ENCODE peak calls at places on chromosomes 11 and 22, in nine cellular contexts. A is neural crest cell, P is amniotic epithelial cell, S is type B pancreatic cell, H is left colon, K is cardiac septum, Z is aorta, G is activated gamma-delta T cell treated with Interleukin-2 at 50 U/mL for 16 hours, I is tibial artery. X is an unnamed sample.

GRCh38 chr11:60987577-60988277 is 16.2 kb downstream of the CD6 start:
- DNase-seq in G (peak), I (no peak), Z (no peak), P (no peak), A (no peak), S (no peak), K (peak), H (no peak), X (no peak)

GRCh38 chr11:29159552-29160465 is 857.0 kb downstream of the KCNA4 start:
- DNase-seq in G (no peak), A (peak), H (peak), K (no peak), P (peak), Z (peak), I (no peak), S (no peak), X (no peak)

GRCh38 chr11:107651672-107652071 is 60.2 kb downstream of the SLN start:
- DNase-seq in G (no peak), S (no peak), I (no peak), P (no peak), Z (no peak), K (no peak), H (no peak), A (no peak), X (no peak)

GRCh38 chr11:73029408-73029807 is 112.7 kb downstream of the FCHSD2 start:
- DNase-seq in G (no peak), Z (no peak), S (no peak), K (no peak), I (no peak), P (no peak), H (no peak), A (no peak), X (no peak)

GRCh38 chr22:38973289-38974169 is 8.6 kb upstream of the APOBEC3B start:
- DNase-seq in G (peak), I (no peak), P (no peak), A (peak), S (no peak), H (no peak), Z (no peak), K (no peak), X (peak)

GRCh38 chr11:111460340-111460739 is 51.8 kb downstream of the BTG4 start:
- DNase-seq in K (no peak), Z (no peak), S (no peak), A (no peak), G (no peak), I (no peak), H (no peak), P (no peak), X (no peak)

GRCh38 chr11:117585631-117586030 is 211.4 kb downstream of the DSCAML1 start:
- DNase-seq in G (no peak), Z (no peak), I (peak), P (no peak), S (no peak), H (no peak), K (peak), A (no peak), X (no peak)

GRCh38 chr11:66715346-66716085 is 13.5 kb downstream of the SPTBN2 start:
- DNase-seq in A (no peak), H (no peak), Z (no peak), K (no peak), I (no peak), S (no peak), P (no peak), G (no peak), X (no peak)

GRCh38 chr22:32206774-32207758 is 2.2 kb upstream of the RFPL2 start:
- DNase-seq in G (no peak), Z (no peak), S (no peak), I (no peak), P (peak), A (no peak), K (peak), H (peak), X (peak)

GRCh38 chr22:44577391-44578114 is 79.5 kb upstream of the RTL6 start:
- DNase-seq in G (no peak), I (peak), S (peak), A (no peak), H (peak), K (peak), P (no peak), Z (no peak), X (no peak)

GRCh38 chr11:128835741-128836410 is 31.2 kb downstream of the KCNJ1 start:
- DNase-seq in H (no peak), G (no peak), I (no peak), S (no peak), P (peak), Z (no peak), A (no peak), K (no peak), X (no peak)

GRCh38 chr11:10261821-10262220 is 32.2 kb downstream of the SBF2 start:
- DNase-seq in K (no peak), G (no peak), I (no peak), S (no peak), H (no peak), A (no peak), P (no peak), Z (no peak), X (no peak)

GRCh38 chr11:37105456-37105855 is 507.4 kb upstream of the RAG2 start:
- DNase-seq in I (no peak), S (no peak), H (no peak), A (no peak), P (no peak), G (no peak), K (no peak), Z (no peak), X (no peak)

GRCh38 chr22:50247748-50248147 is 2.9 kb upstream of the TUBGCP6 start:
- DNase-seq in I (no peak), H (peak), K (no peak), Z (no peak), G (no peak), A (no peak), P (peak), S (no peak), X (no peak)

GRCh38 chr11:111297696-111298095 is 650 bp upstream of the POU2AF3 start:
- DNase-seq in Z (no peak), I (no peak), G (no peak), P (no peak), S (no peak), A (no peak), H (no peak), K (no peak), X (no peak)

GRCh38 chr11:4797212-4797611 is 7.0 kb downstream of the OR52R1 start:
- DNase-seq in K (no peak), P (no peak), Z (no peak), H (no peak), A (no peak), G (no peak), S (no peak), I (no peak), X (no peak)

GRCh38 chr22:44179989-44180705 is 578 bp upstream of the PARVG start:
- DNase-seq in S (no peak), I (no peak), P (no peak), A (no peak), H (no peak), G (no peak), K (no peak), Z (no peak), X (peak)

GRCh38 chr11:67486481-67487195 is 3.8 kb downstream of the AIP start:
- DNase-seq in K (no peak), Z (peak), P (no peak), I (no peak), G (peak), S (no peak), H (no peak), A (no peak), X (no peak)

GRCh38 chr11:33002143-33002542 is 13.5 kb upstream of the DEPDC7 start:
- DNase-seq in G (no peak), P (no peak), A (no peak), Z (no peak), H (no peak), I (no peak), K (no peak), S (no peak), X (no peak)

GRCh38 chr11:130523609-130524008 is 75.2 kb downstream of the ADAMTS15 start:
- DNase-seq in Z (peak), A (no peak), G (no peak), I (peak), H (no peak), K (peak), P (peak), S (no peak), X (no peak)

GRCh38 chr11:19403196-19403895 is 162.6 kb upstream of the E2F8 start:
- DNase-seq in H (no peak), S (no peak), P (no peak), G (no peak), K (no peak), I (no peak), Z (no peak), A (no peak), X (no peak)

GRCh38 chr11:62919476-62919875 is 1.7 kb downstream of the CHRM1 start:
- DNase-seq in K (no peak), P (no peak), H (no peak), S (no peak), Z (no peak), A (no peak), G (no peak), I (no peak), X (no peak)

GRCh38 chr11:27139742-27140141 is 99.1 kb downstream of the BBOX1 start:
- DNase-seq in S (no peak), H (no peak), G (no peak), P (peak), K (no peak), Z (no peak), I (no peak), A (no peak), X (no peak)

GRCh38 chr22:31951201-31952093 is 7.1 kb downstream of the YWHAH start:
- DNase-seq in K (peak), Z (no peak), A (no peak), I (no peak), S (no peak), P (no peak), G (no peak), H (no peak), X (no peak)

GRCh38 chr11:117563556-117563955 is 233.5 kb downstream of the DSCAML1 start:
- DNase-seq in I (no peak), K (no peak), S (no peak), A (no peak), G (no peak), P (no peak), Z (no peak), H (no peak), X (no peak)

GRCh38 chr11:134413334-134414035 is 1.4 kb upstream of the B3GAT1 start:
- DNase-seq in P (no peak), S (no peak), K (no peak), A (no peak), G (no peak), H (no peak), I (no peak), Z (no peak), X (no peak)

GRCh38 chr11:63761173-63761572 is 7.4 kb downstream of the ZFTA start:
- DNase-seq in S (no peak), Z (no peak), P (no peak), K (no peak), I (no peak), G (no peak), A (peak), H (no peak), X (no peak)

GRCh38 chr11:65224939-65225283 is 36.9 kb upstream of the POLA2 start:
- DNase-seq in K (no peak), I (no peak), P (peak), Z (no peak), S (no peak), G (no peak), A (no peak), H (no peak), X (no peak)

GRCh38 chr11:7143908-7144307 is 55.1 kb downstream of the RBMXL2 start:
- DNase-seq in H (no peak), A (no peak), P (peak), I (no peak), G (no peak), K (no peak), S (no peak), Z (no peak), X (no peak)